ENCODE peak calls at places on chromosome 16, in five cellular contexts. H is GM23248, E is SK-N-SH, M is GM23338, R is neuronal stem cell. D is an unnamed sample.

GRCh38 chr16:8173111-8173644 is 417.1 kb downstream of the TMEM114 start:
- DNase-seq in H (peak; percentile 79), E (peak; percentile 67), M (peak; percentile 92), R (peak; percentile 85), D (peak; percentile 62)

GRCh38 chr16:55853114-55853513 is 20.2 kb upstream of the CES1 start:
- DNase-seq in H (peak; percentile 72), E (no peak), M (no peak), R (no peak), D (no peak)

GRCh38 chr16:12089492-12090161 is 113.1 kb downstream of the SNX29 start:
- DNase-seq in H (peak; percentile 89), E (no peak), M (peak; percentile 66), R (no peak), D (no peak)

GRCh38 chr16:12667909-12668308 is 135.8 kb downstream of the CPPED1 start:
- DNase-seq in H (no peak), E (no peak), M (no peak), R (no peak), D (no peak)

GRCh38 chr16:86865866-86866675 is 287.7 kb downstream of the FOXL1 start:
- DNase-seq in H (peak; percentile 63), E (no peak), M (no peak), R (no peak), D (no peak)

GRCh38 chr16:26521626-26522025 is 545.1 kb upstream of the C16orf82 start:
- DNase-seq in H (no peak), E (no peak), M (no peak), R (no peak), D (no peak)

GRCh38 chr16:64196444-64196843 is 925.4 kb downstream of the CDH11 start:
- DNase-seq in H (peak; percentile 35), E (no peak), M (no peak), R (no peak), D (no peak)

GRCh38 chr16:3144331-3144881 is 9.6 kb downstream of the ZNF213 start:
- DNase-seq in H (no peak), E (no peak), M (no peak), R (no peak), D (no peak)

GRCh38 chr16:85574672-85575475 is 38.2 kb upstream of the GSE1 start:
- DNase-seq in H (no peak), E (peak; percentile 65), M (no peak), R (no peak), D (no peak)

GRCh38 chr16:47565454-47565853 is 104.3 kb downstream of the PHKB start:
- DNase-seq in H (peak; percentile 77), E (no peak), M (no peak), R (no peak), D (no peak)

GRCh38 chr16:29804455-29805231 is 1.7 kb upstream of the MAZ start:
- DNase-seq in H (peak; percentile 71), E (no peak), M (peak; percentile 28), R (no peak), D (peak; percentile 41)

GRCh38 chr16:49827806-49828428 is 28.0 kb downstream of the ZNF423 start:
- DNase-seq in H (no peak), E (no peak), M (no peak), R (no peak), D (no peak)

GRCh38 chr16:35497399-35497798 is 2038.0 kb downstream of the TP53TG3F start:
- DNase-seq in H (no peak), E (no peak), M (no peak), R (no peak), D (no peak)

GRCh38 chr16:22266546-22266945 is 30.7 kb upstream of the POLR3E start:
- DNase-seq in H (no peak), E (no peak), M (no peak), R (no peak), D (no peak)

GRCh38 chr16:80189481-80190163 is 351.2 kb upstream of the DYNLRB2 start:
- DNase-seq in H (no peak), E (no peak), M (no peak), R (no peak), D (no peak)

GRCh38 chr16:30934827-30935557 is 11.6 kb downstream of the FBXL19 start:
- DNase-seq in H (peak; percentile 70), E (peak; percentile 64), M (peak; percentile 88), R (no peak), D (no peak)

GRCh38 chr16:1194665-1195392 is 30.2 kb downstream of the TPSG1 start:
- DNase-seq in H (peak; percentile 28), E (peak; percentile 89), M (peak; percentile 66), R (no peak), D (no peak)

GRCh38 chr16:20364051-20364450 is 11.5 kb upstream of the UMOD start:
- DNase-seq in H (no peak), E (no peak), M (no peak), R (no peak), D (no peak)

GRCh38 chr16:29678691-29679267 is at the start of gene QPRT:
- DNase-seq in H (no peak), E (peak; percentile 91), M (peak; percentile 95), R (peak; percentile 66), D (peak; percentile 78)

GRCh38 chr16:79264237-79265104 is 336.1 kb downstream of the MAF start:
- DNase-seq in H (no peak), E (no peak), M (no peak), R (no peak), D (no peak)

GRCh38 chr16:70474320-70475053 is 20.1 kb downstream of the FCSK start:
- DNase-seq in H (no peak), E (peak; percentile 57), M (no peak), R (no peak), D (no peak)

GRCh38 chr16:11297492-11298142 is 16.5 kb upstream of the PRM1 start:
- DNase-seq in H (peak; percentile 65), E (peak; percentile 87), M (peak; percentile 70), R (no peak), D (no peak)

GRCh38 chr16:5143761-5144620 is 46.4 kb upstream of the EEF2KMT start:
- DNase-seq in H (no peak), E (no peak), M (no peak), R (no peak), D (no peak)

GRCh38 chr16:31224092-31224955 is 7.4 kb upstream of the PYDC1 start:
- DNase-seq in H (no peak), E (no peak), M (peak; percentile 43), R (no peak), D (no peak)

GRCh38 chr16:23959069-23959800 is 123.5 kb downstream of the PRKCB start:
- DNase-seq in H (no peak), E (no peak), M (no peak), R (no peak), D (no peak)

GRCh38 chr16:11138026-11138768 is 117.8 kb downstream of the SOCS1 start:
- DNase-seq in H (no peak), E (no peak), M (no peak), R (no peak), D (no peak)

GRCh38 chr16:84367297-84367680 is 1.0 kb upstream of the ATP2C2 start:
- DNase-seq in H (no peak), E (no peak), M (no peak), R (no peak), D (no peak)

GRCh38 chr16:75380870-75381269 is 52.4 kb downstream of the CFDP1 start:
- DNase-seq in H (peak; percentile 57), E (no peak), M (no peak), R (no peak), D (no peak)

GRCh38 chr16:592518-593306 is 2.8 kb downstream of the RAB40C start:
- DNase-seq in H (peak; percentile 20), E (no peak), M (no peak), R (no peak), D (peak; percentile 70)

GRCh38 chr16:2122429-2122828 is 13.3 kb downstream of the PKD1 start:
- DNase-seq in H (no peak), E (no peak), M (no peak), R (no peak), D (no peak)

GRCh38 chr16:49158029-49158642 is 123.5 kb downstream of the CBLN1 start:
- DNase-seq in H (peak; percentile 29), E (no peak), M (peak; percentile 87), R (peak; percentile 82), D (peak; percentile 4)

GRCh38 chr16:24896439-24896838 is 50.7 kb downstream of the SLC5A11 start:
- DNase-seq in H (no peak), E (no peak), M (no peak), R (no peak), D (no peak)

GRCh38 chr16:22977294-22977697 is 163.3 kb downstream of the HS3ST2 start:
- DNase-seq in H (peak; percentile 38), E (no peak), M (peak; percentile 72), R (no peak), D (no peak)

GRCh38 chr16:50641818-50642187 is 39.3 kb downstream of the SNX20 start:
- DNase-seq in H (no peak), E (no peak), M (no peak), R (no peak), D (no peak)

GRCh38 chr16:16102738-16103137 is 120.6 kb downstream of the ABCC6 start:
- DNase-seq in H (no peak), E (no peak), M (no peak), R (no peak), D (no peak)

GRCh38 chr16:13999895-14000425 is 71.2 kb upstream of the MRTFB start:
- DNase-seq in H (no peak), E (no peak), M (no peak), R (no peak), D (no peak)
- H3K4me2 ChIP-seq in H (no peak overlapping the region), E (no peak overlapping the region), M (no peak overlapping the region), R (no peak overlapping the region), D (no peak overlapping the region)

GRCh38 chr16:17509194-17509593 is 38.4 kb upstream of the XYLT1 start:
- DNase-seq in H (no peak), E (no peak), M (no peak), R (no peak), D (peak; percentile 55)

GRCh38 chr16:17512636-17513220 is 42.0 kb upstream of the XYLT1 start:
- DNase-seq in H (peak; percentile 73), E (no peak), M (no peak), R (no peak), D (no peak)

GRCh38 chr16:17508303-17508702 is 37.5 kb upstream of the XYLT1 start:
- DNase-seq in H (no peak), E (no peak), M (no peak), R (no peak), D (no peak)

GRCh38 chr16:17511340-17511739 is 40.6 kb upstream of the XYLT1 start:
- DNase-seq in H (peak; percentile 87), E (peak; percentile 35), M (no peak), R (no peak), D (no peak)

DNA sequence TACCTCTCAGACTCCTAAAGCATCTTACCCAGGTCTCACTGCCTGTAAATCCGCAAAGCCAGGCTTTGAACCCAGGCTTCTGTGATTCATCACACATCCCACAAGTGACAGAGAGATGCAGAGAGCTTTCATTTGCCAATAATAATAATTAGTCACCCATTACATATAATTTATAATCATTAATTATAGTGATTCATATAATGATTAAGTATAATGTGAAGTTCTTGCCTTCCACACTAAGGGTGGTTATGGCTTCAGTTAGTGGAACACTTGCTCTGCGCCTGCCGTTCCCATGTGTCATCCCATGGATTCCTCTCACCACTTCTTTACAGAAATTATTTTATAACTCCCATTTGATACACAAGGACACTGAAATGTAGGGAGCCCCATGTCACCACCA is 39.8 kb upstream of the XYLT1 start:
- DNase-seq in H (peak; percentile 84), E (no peak), M (no peak), R (no peak), D (no peak)
- H3K4me2 ChIP-seq in H (peak overlapping the region; percentile 70), E (peak overlapping the region; percentile 47), M (no peak overlapping the region), R (no peak overlapping the region), D (no peak overlapping the region)

GRCh38 chr16:77271532-77272426 is 72.6 kb downstream of the SYCE1L start:
- DNase-seq in H (no peak), E (no peak), M (no peak), R (no peak), D (no peak)
- H3K4me2 ChIP-seq in H (no peak overlapping the region), E (no peak overlapping the region), M (no peak overlapping the region), R (no peak overlapping the region), D (no peak overlapping the region)

GRCh38 chr16:88118376-88118775 is 167.1 kb downstream of the BANP start:
- DNase-seq in H (no peak), E (no peak), M (no peak), R (no peak), D (no peak)
- H3K4me2 ChIP-seq in H (peak overlapping the region; percentile 75), E (no peak overlapping the region), M (no peak overlapping the region), R (peak overlapping the region; percentile 11), D (peak overlapping the region; percentile 72)